ENCODE peak calls at places on chromosomes 16 and 17, in four cellular contexts. A is PC-3, H is colonic mucosa, S is neural progenitor cell. G is an unnamed sample.

GRCh38 chr16:54116126-54116525 is 170.5 kb downstream of the IRX3 start:
- DNase-seq in A (no peak), H (no peak), S (no peak), G (no peak)

GRCh38 chr17:36703860-36704266 is 102.5 kb downstream of the MRM1 start:
- DNase-seq in A (peak; percentile 15), H (peak; percentile 47), S (peak; percentile 94), G (peak; percentile 83)

GRCh38 chr17:75652341-75652740 is 14.6 kb downstream of the RECQL5 start:
- DNase-seq in A (no peak), H (no peak), S (no peak), G (no peak)

GRCh38 chr17:30323895-30324319 is 9.9 kb downstream of the TMIGD1 start:
- DNase-seq in A (peak; percentile 77), H (peak; percentile 60), S (no peak), G (no peak)

GRCh38 chr17:29004081-29004692 is 1.6 kb downstream of the SEZ6 start:
- DNase-seq in A (no peak), H (no peak), S (peak; percentile 69), G (no peak)

GRCh38 chr16:76303637-76304314 is 26.6 kb downstream of the CNTNAP4 start:
- DNase-seq in A (no peak), H (no peak), S (no peak), G (no peak)

GRCh38 chr16:85975421-85976100 is 76.6 kb downstream of the IRF8 start:
- DNase-seq in A (no peak), H (peak; percentile 82), S (no peak), G (no peak)

GRCh38 chr17:39150795-39151679 is at the start of gene PLXDC1:
- DNase-seq in A (no peak), H (no peak), S (peak; percentile 69), G (no peak)

GRCh38 chr17:20228860-20229259 is 219.7 kb downstream of the SPECC1 start:
- DNase-seq in A (no peak), H (no peak), S (no peak), G (no peak)

GRCh38 chr17:48642059-48642842 is 16.1 kb upstream of the HOXB9 start:
- DNase-seq in A (no peak), H (peak; percentile 76), S (peak; percentile 48), G (no peak)

GRCh38 chr17:29045026-29045425 is 2.1 kb downstream of the PIPOX start:
- DNase-seq in A (no peak), H (no peak), S (no peak), G (no peak)

GRCh38 chr16:85029413-85029794 is 1.8 kb downstream of the KIAA0513 start:
- DNase-seq in A (peak; percentile 87), H (no peak), S (no peak), G (no peak)

GRCh38 chr16:77330332-77331043 is 104.3 kb downstream of the ADAMTS18 start:
- DNase-seq in A (no peak), H (no peak), S (peak; percentile 88), G (no peak)

GRCh38 chr17:57458718-57459285 is 202.5 kb downstream of the MSI2 start:
- DNase-seq in A (no peak), H (no peak), S (no peak), G (no peak)

GRCh38 chr17:74006366-74006765 is 197.1 kb upstream of the RPL38 start:
- DNase-seq in A (no peak), H (no peak), S (no peak), G (no peak)

GRCh38 chr16:23252310-23252709 is 49.8 kb upstream of the SCNN1B start:
- DNase-seq in A (no peak), H (no peak), S (no peak), G (no peak)

GRCh38 chr16:85593503-85594195 is 19.5 kb upstream of the GSE1 start:
- DNase-seq in A (no peak), H (no peak), S (peak; percentile 78), G (no peak)

GRCh38 chr17:6069611-6070279 is 434 bp upstream of the WSCD1 start:
- DNase-seq in A (no peak), H (peak; percentile 23), S (no peak), G (no peak)

GRCh38 chr17:50261051-50261915 is 13.0 kb upstream of the TMEM92 start:
- DNase-seq in A (no peak), H (no peak), S (no peak), G (no peak)

GRCh38 chr16:19400709-19401108 is 17.0 kb upstream of the TMC5 start:
- DNase-seq in A (no peak), H (no peak), S (no peak), G (no peak)
- TF ChIP-seq CTCF in A (peak; percentile 29), H (no peak), S (peak; percentile 37), G (no peak)

DNA sequence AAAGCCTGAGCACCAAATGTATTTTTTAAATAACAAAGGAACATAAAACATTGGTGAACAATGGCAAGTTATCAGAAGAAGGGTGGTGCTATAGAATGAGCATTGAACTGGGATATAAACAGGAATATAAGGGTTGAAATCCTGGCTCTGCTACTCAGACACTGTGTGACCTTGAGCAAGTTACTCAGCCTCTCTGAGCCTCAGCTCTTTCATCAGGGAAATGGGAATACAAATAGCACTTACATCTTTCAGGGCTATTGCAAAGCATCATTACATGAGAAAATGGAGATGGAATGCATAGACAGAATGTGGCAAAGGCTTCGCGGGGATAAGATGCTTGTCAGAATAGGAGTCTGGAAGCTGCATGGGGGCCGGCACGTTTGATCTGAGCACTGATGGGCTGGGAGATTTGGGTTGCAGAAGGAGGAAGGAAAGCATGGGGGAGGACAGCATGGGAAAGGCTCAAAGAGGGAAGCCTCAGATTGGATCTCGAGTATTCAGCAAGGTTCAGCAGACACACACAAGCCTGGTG is 4.8 kb upstream of the CDH5 start:
- DNase-seq in A (no peak), H (no peak), S (no peak), G (no peak)
- TF ChIP-seq CTCF in A (no peak), H (no peak), S (no peak), G (no peak)

GRCh38 chr16:673399-673991 is 2.0 kb upstream of the RHBDL1 start:
- DNase-seq in A (no peak), H (no peak), S (no peak), G (no peak)
- TF ChIP-seq CTCF in A (no peak), H (no peak), S (no peak), G (no peak)

GRCh38 chr17:10635290-10635689 is 21.8 kb downstream of the MYH3 start:
- DNase-seq in A (no peak), H (no peak), S (no peak), G (no peak)
- TF ChIP-seq CTCF in A (no peak), H (no peak), S (peak; percentile 41), G (no peak)

DNA sequence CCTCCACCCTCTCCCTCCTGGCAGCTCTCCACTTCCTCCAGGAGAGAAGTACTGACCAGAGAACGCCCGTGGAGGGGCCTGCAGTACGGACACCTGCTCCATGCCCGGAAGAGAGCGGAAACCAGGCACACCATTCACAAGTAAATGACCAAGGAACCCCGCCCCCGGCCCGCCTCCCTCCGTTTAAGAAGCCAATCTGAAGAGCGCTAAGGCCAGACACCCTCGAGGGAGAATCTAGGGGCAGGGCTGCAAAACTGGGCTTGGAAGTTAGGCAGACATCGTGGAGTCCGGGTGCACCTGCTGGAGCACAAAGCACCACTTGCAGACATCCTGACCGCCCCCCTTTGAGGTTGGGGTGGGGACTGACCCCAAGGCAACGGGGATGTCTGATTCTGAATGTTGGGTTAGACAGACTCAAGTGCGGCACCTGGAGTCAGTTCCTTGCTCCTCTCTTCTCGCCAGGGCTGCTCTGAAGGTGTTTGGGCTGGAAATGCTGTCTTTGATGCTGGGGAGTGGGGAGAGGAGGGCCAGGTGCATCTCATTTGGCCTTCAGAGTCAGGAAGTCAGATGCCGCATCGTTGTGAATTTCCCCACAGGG is 964 bp upstream of the FAAP100 start:
- DNase-seq in A (peak; percentile 85), H (peak; percentile 83), S (peak; percentile 90), G (peak; percentile 59)
- TF ChIP-seq CTCF in A (peak; percentile 33), H (no peak), S (peak; percentile 27), G (no peak)

GRCh38 chr16:6977906-6978305 is 354.7 kb upstream of the RBFOX1 start:
- DNase-seq in A (no peak), H (no peak), S (no peak), G (no peak)
- TF ChIP-seq CTCF in A (no peak), H (no peak), S (no peak), G (no peak)

DNA sequence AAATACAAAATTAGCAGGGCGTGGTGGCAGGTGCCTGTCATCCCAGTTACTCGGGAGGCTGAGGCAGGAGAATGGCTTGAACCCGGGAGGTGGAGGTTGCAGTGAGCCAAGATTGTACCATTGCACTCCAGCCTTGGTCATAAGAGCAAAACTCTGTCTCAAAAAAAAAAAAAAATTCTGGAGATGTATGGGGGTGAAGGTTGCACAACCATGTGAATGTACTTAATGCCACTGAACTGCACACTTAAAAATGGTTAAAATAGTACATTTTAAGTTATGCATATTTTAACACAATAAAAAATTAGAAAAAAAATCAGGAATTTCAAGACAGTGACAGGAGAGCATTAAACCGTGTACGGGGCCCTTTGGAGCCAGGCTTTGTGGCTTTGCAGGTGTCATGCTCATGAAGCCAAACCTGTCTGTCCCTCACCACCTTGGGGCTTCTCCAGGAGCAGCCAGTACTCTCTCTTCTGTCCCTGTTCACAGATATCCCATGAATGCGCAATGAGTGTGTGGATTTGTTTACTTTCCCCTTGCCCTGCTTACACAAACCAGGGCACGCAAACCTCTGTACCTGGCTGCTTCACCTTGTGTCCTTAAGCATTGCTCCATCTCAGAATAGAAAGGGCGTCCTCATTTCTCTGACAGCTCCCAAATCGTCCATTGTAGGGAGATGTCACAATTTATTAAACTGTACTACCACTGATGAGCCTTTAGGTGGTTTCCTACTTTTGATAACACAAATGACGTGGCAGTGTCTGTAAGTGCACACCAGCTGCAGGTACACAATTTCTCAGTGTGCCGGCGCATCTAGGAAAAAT is 58.2 kb upstream of the CBX4 start:
- DNase-seq in A (peak; percentile 52), H (no peak), S (no peak), G (no peak)
- TF ChIP-seq CTCF in A (peak; percentile 36), H (no peak), S (no peak), G (no peak)

GRCh38 chr17:67200727-67201301 is 44.2 kb downstream of the HELZ start:
- DNase-seq in A (peak; percentile 53), H (no peak), S (peak; percentile 12), G (no peak)
- TF ChIP-seq CTCF in A (peak; percentile 80), H (no peak), S (peak; percentile 53), G (peak; percentile 70)

DNA sequence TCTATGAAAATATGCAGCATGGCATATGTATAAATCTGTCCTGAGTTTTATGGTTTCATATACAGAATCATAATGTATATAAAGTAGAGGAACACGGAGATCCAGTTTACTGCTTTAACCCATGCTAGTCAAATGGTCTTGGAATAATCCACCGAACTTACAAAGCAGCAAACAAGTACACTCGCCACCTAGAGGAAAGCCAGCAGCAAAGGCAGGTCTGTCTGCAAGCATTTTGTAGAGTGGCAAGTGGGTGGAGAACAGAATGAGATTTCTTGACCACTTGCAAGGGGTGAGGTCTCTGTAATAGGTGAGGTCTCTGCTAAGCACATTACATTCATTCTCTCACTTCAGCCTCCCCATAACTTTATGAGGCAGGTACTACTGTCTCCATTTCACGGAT is 308.3 kb downstream of the CA10 start:
- DNase-seq in A (peak; percentile 50), H (no peak), S (peak; percentile 45), G (no peak)
- TF ChIP-seq CTCF in A (peak; percentile 66), H (no peak), S (peak; percentile 47), G (no peak)

DNA sequence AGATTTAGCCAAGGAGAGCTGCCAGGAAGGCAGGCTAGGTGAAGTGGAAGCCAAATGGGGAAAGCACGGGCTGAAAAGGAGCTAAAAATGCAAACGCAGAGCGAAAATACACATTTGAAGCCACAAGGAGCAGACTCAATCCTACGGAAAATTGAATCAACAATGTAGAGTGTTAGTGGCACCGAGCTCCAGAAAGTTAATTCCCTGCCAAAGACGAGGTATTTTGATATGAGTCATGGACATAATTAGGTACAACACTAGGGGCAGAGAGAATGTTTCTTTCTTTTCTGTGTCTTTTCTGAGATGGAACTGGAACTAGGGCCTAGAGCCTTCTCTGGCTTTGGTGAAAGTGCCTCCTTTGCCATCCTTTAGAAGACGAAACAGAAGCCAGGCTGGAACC is 20.7 kb downstream of the GSG1L start:
- DNase-seq in A (no peak), H (no peak), S (no peak), G (no peak)
- TF ChIP-seq CTCF in A (no peak), H (no peak), S (no peak), G (no peak)

G was measured in endothelial cell.